ENCODE peak calls at places on chromosome 9, in four cellular contexts. One of them, this sample, is unnamed. For H3K9me3, the result is how much of the 10 kb centered on the place peaks cover.

GRCh38 chr9:121766081-121766683 is 114.7 kb downstream of the DAB2IP start:
- DNase-seq in heart left ventricle: no peak
- DNase-seq in lower lobe of right lung: no peak
- DNase-seq in breast epithelium: no peak
- DNase-seq in this sample: no peak

GRCh38 chr9:133705576-133705975 is 32.6 kb downstream of the SARDH start:
- DNase-seq in heart left ventricle: no peak
- DNase-seq in lower lobe of right lung: no peak
- DNase-seq in breast epithelium: no peak
- DNase-seq in this sample: no peak

GRCh38 chr9:34508951-34509350 is 13.8 kb downstream of the ENHO start:
- DNase-seq in heart left ventricle: no peak
- DNase-seq in lower lobe of right lung: no peak
- DNase-seq in breast epithelium: no peak
- DNase-seq in this sample: no peak

GRCh38 chr9:131799177-131799823 is 59.4 kb upstream of the RAPGEF1 start:
- DNase-seq in heart left ventricle: peak
- DNase-seq in lower lobe of right lung: no peak
- DNase-seq in breast epithelium: no peak
- DNase-seq in this sample: no peak

GRCh38 chr9:98808879-98809278 is 1.4 kb downstream of the GALNT12 start:
- DNase-seq in heart left ventricle: no peak
- DNase-seq in lower lobe of right lung: no peak
- DNase-seq in breast epithelium: no peak
- DNase-seq in this sample: no peak

GRCh38 chr9:89562186-89562814 is 42.5 kb upstream of the GADD45G start:
- DNase-seq in heart left ventricle: no peak
- DNase-seq in lower lobe of right lung: no peak
- DNase-seq in breast epithelium: no peak
- DNase-seq in this sample: no peak

GRCh38 chr9:130933114-130934046 is 5.7 kb downstream of the FIBCD1 start:
- DNase-seq in heart left ventricle: no peak
- DNase-seq in lower lobe of right lung: no peak
- DNase-seq in breast epithelium: no peak
- DNase-seq in this sample: no peak

GRCh38 chr9:107863406-107863805 is 373.8 kb upstream of the KLF4 start:
- DNase-seq in heart left ventricle: no peak
- DNase-seq in lower lobe of right lung: no peak
- DNase-seq in breast epithelium: no peak
- DNase-seq in this sample: no peak

GRCh38 chr9:23551171-23551795 is 274.8 kb downstream of the ELAVL2 start:
- DNase-seq in heart left ventricle: no peak
- DNase-seq in lower lobe of right lung: no peak
- DNase-seq in breast epithelium: no peak
- DNase-seq in this sample: no peak

GRCh38 chr9:88816141-88816540 is 175.1 kb upstream of the S1PR3 start:
- DNase-seq in heart left ventricle: no peak
- DNase-seq in lower lobe of right lung: no peak
- DNase-seq in breast epithelium: no peak
- DNase-seq in this sample: no peak

GRCh38 chr9:96515629-96516470 is 65.9 kb downstream of the HABP4 start:
- DNase-seq in heart left ventricle: no peak
- DNase-seq in lower lobe of right lung: no peak
- DNase-seq in breast epithelium: no peak
- DNase-seq in this sample: no peak

GRCh38 chr9:84301851-84302250 is 38.7 kb downstream of the SLC28A3 start:
- DNase-seq in heart left ventricle: no peak
- DNase-seq in lower lobe of right lung: no peak
- DNase-seq in breast epithelium: no peak
- DNase-seq in this sample: no peak

GRCh38 chr9:84758817-84759216 is 89.3 kb downstream of the NTRK2 start:
- DNase-seq in heart left ventricle: no peak
- DNase-seq in lower lobe of right lung: no peak
- DNase-seq in breast epithelium: no peak
- DNase-seq in this sample: no peak

GRCh38 chr9:98789765-98790600 is 6.4 kb downstream of the ANKS6 start:
- DNase-seq in heart left ventricle: no peak
- DNase-seq in lower lobe of right lung: no peak
- DNase-seq in breast epithelium: no peak
- DNase-seq in this sample: no peak

GRCh38 chr9:19127881-19128719 is 808 bp upstream of the PLIN2 start:
- DNase-seq in heart left ventricle: peak
- DNase-seq in lower lobe of right lung: peak
- DNase-seq in breast epithelium: no peak
- DNase-seq in this sample: no peak

GRCh38 chr9:10252174-10252573 is 360.6 kb downstream of the PTPRD start:
- DNase-seq in heart left ventricle: peak
- DNase-seq in lower lobe of right lung: no peak
- DNase-seq in breast epithelium: no peak
- DNase-seq in this sample: no peak

GRCh38 chr9:123138156-123138555 is 104.7 kb downstream of the GPR21 start:
- DNase-seq in heart left ventricle: no peak
- DNase-seq in lower lobe of right lung: no peak
- DNase-seq in breast epithelium: no peak
- DNase-seq in this sample: no peak

GRCh38 chr9:2267171-2267740 is 252.1 kb downstream of the SMARCA2 start:
- DNase-seq in heart left ventricle: peak
- DNase-seq in lower lobe of right lung: no peak
- DNase-seq in breast epithelium: no peak
- DNase-seq in this sample: no peak

GRCh38 chr9:134396258-134396742 is 70.0 kb downstream of the RXRA start:
- DNase-seq in heart left ventricle: no peak
- DNase-seq in lower lobe of right lung: peak
- DNase-seq in breast epithelium: no peak
- DNase-seq in this sample: no peak

GRCh38 chr9:3865373-3865772 is 339.6 kb upstream of the RFX3 start:
- DNase-seq in heart left ventricle: no peak
- DNase-seq in lower lobe of right lung: no peak
- DNase-seq in breast epithelium: no peak
- DNase-seq in this sample: no peak

GRCh38 chr9:116234091-116234490 is 80.5 kb downstream of the PAPPA start:
- DNase-seq in heart left ventricle: peak
- DNase-seq in lower lobe of right lung: no peak
- DNase-seq in breast epithelium: no peak
- DNase-seq in this sample: no peak

GRCh38 chr9:1173211-1173610 is 123.1 kb downstream of the DMRT2 start:
- DNase-seq in heart left ventricle: no peak
- DNase-seq in lower lobe of right lung: no peak
- DNase-seq in breast epithelium: no peak
- DNase-seq in this sample: no peak

GRCh38 chr9:102106446-102106845 is 368.0 kb upstream of the GRIN3A start:
- DNase-seq in heart left ventricle: no peak
- DNase-seq in lower lobe of right lung: no peak
- DNase-seq in breast epithelium: no peak
- DNase-seq in this sample: no peak

GRCh38 chr9:91820949-91821880 is 128.8 kb downstream of the ROR2 start:
- DNase-seq in heart left ventricle: no peak
- DNase-seq in lower lobe of right lung: no peak
- DNase-seq in breast epithelium: no peak
- DNase-seq in this sample: no peak

DNA sequence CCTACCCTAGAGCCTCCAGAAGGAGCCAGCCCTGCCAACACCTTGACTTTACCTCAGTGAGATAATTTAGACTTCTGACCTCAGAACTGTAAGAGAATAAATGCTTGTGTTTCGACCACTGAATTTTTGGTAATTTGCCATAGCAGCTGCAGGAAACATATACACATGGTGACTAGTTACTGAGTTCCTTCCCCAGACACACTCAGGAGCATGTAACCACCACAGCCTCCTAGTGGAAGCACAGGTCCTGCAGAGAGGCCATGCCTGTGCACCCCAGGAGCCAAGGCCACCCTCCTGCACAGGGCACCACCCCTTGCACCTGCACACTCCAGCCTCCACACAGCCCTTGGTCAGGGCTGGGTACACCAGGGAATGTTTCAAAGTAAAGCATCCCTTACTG is 7.6 kb upstream of the CAMSAP1 start:
- DNase-seq in heart left ventricle: no peak
- DNase-seq in lower lobe of right lung: no peak
- DNase-seq in breast epithelium: no peak
- DNase-seq in this sample: no peak
- H3K9me3 ChIP-seq in heart left ventricle: half or more
- H3K9me3 ChIP-seq in lower lobe of right lung: under half
- H3K9me3 ChIP-seq in breast epithelium: half or more
- H3K9me3 ChIP-seq in this sample: under half

GRCh38 chr9:73916016-73916673 is 581.0 kb upstream of the RORB start:
- DNase-seq in heart left ventricle: no peak
- DNase-seq in lower lobe of right lung: no peak
- DNase-seq in breast epithelium: no peak
- DNase-seq in this sample: no peak
- TF ChIP-seq CTCF in heart left ventricle: no peak
- TF ChIP-seq CTCF in lower lobe of right lung: no peak
- TF ChIP-seq CTCF in breast epithelium: no peak
- TF ChIP-seq CTCF in this sample: no peak

GRCh38 chr9:111152614-111153013 is 114.3 kb upstream of the LPAR1 start:
- DNase-seq in heart left ventricle: no peak
- DNase-seq in lower lobe of right lung: no peak
- DNase-seq in breast epithelium: no peak
- DNase-seq in this sample: no peak

GRCh38 chr9:111158375-111158774 is 120.1 kb upstream of the LPAR1 start:
- DNase-seq in heart left ventricle: no peak
- DNase-seq in lower lobe of right lung: no peak
- DNase-seq in breast epithelium: no peak
- DNase-seq in this sample: no peak

GRCh38 chr9:111150241-111150640 is 112.0 kb upstream of the LPAR1 start:
- DNase-seq in heart left ventricle: no peak
- DNase-seq in lower lobe of right lung: no peak
- DNase-seq in breast epithelium: no peak
- DNase-seq in this sample: no peak

GRCh38 chr9:111148994-111149759 is 110.9 kb upstream of the LPAR1 start:
- DNase-seq in heart left ventricle: no peak
- DNase-seq in lower lobe of right lung: no peak
- DNase-seq in breast epithelium: no peak
- DNase-seq in this sample: no peak

DNA sequence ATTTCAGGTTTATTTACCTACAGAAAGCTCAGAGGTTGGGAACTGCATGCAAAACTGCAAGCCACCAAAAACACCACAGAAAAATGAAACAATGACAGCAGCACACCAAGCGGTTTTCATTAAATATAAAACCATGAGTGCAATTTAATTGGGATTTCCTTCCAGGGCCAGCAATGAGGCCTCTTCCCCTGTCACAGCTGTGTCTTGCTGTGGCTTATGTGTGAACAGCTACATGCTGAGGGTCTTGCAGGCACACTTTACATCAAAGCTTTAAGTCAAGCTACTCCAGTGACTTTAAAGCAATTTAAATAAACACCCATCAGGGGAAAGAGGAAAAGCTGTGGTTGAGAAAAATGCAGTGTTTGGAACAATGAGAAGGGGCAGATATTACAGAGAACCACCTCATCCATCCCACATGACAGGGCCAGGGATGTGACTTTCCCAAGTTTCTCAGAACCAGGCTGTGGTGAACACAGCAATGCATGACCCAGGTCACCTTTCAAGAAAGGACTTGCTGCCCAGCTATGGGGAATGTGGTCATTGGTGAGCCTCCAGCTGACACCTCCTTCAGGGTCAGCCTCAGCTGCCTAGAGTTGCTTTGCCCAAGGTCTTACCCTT is 115.8 kb upstream of the LPAR1 start:
- DNase-seq in heart left ventricle: no peak
- DNase-seq in lower lobe of right lung: no peak
- DNase-seq in breast epithelium: no peak
- DNase-seq in this sample: no peak
- H3K27ac ChIP-seq in heart left ventricle: no peak
- H3K27ac ChIP-seq in lower lobe of right lung: no peak
- H3K27ac ChIP-seq in breast epithelium: no peak
- H3K27ac ChIP-seq in this sample: no peak

DNA sequence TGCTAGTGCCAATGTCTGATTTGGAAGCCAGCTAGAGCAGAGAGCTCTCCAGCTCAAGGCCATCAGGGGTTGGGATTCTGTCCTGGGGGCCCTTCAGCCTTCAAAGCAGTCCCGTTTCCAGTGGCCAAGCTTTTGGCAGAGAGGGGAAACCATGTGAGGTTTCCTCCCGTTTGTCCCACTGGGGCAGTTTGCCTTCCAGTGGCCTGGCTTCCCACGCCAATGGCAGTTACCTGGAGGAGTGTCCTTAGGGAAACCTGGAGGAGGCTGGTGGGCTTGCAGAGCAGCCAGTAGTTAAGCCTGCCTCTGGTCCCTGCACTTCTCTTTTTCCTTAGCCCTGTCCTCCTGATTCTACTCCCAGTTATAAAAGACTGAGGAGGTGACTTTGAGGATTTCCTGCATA is 37.7 kb downstream of the FGD3 start:
- DNase-seq in heart left ventricle: no peak
- DNase-seq in lower lobe of right lung: no peak
- DNase-seq in breast epithelium: no peak
- DNase-seq in this sample: no peak
- H3K9me3 ChIP-seq in heart left ventricle: under half
- H3K9me3 ChIP-seq in lower lobe of right lung: under half
- H3K9me3 ChIP-seq in breast epithelium: under half
- H3K9me3 ChIP-seq in this sample: under half

GRCh38 chr9:128416432-128417019 is 4.1 kb upstream of the CERCAM start:
- DNase-seq in heart left ventricle: no peak
- DNase-seq in lower lobe of right lung: no peak
- DNase-seq in breast epithelium: no peak
- DNase-seq in this sample: no peak

GRCh38 chr9:128412120-128412790 is 8.4 kb upstream of the CERCAM start:
- DNase-seq in heart left ventricle: peak
- DNase-seq in lower lobe of right lung: peak
- DNase-seq in breast epithelium: peak
- DNase-seq in this sample: no peak

GRCh38 chr9:128416014-128416413 is 4.6 kb upstream of the CERCAM start:
- DNase-seq in heart left ventricle: no peak
- DNase-seq in lower lobe of right lung: no peak
- DNase-seq in breast epithelium: no peak
- DNase-seq in this sample: no peak

GRCh38 chr9:128415222-128415621 is 5.4 kb upstream of the CERCAM start:
- DNase-seq in heart left ventricle: no peak
- DNase-seq in lower lobe of right lung: no peak
- DNase-seq in breast epithelium: no peak
- DNase-seq in this sample: no peak

DNA sequence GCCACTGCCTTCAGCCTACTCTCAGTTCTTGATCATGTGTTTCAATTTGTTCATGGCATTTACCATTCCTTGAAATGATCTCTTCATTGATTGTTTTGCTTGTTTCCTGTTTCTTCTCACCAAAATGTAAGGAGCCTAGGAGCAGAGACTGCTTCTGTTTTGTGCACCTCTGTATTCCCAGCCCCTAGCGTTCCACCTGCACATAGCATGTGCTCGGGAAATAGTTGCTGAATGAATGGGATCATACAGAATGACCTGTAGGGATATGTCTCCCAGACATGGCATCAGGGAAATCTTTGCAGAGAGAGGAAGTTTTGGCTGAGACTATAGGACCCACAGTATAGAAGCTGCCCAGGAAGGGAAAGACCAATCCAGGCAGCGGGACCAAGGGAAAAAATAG is 6.2 kb upstream of the CERCAM start:
- DNase-seq in heart left ventricle: no peak
- DNase-seq in lower lobe of right lung: no peak
- DNase-seq in breast epithelium: no peak
- DNase-seq in this sample: no peak
- TF ChIP-seq CTCF in heart left ventricle: no peak
- TF ChIP-seq CTCF in lower lobe of right lung: no peak
- TF ChIP-seq CTCF in breast epithelium: no peak
- TF ChIP-seq CTCF in this sample: no peak

This sample was measured in esophagus squamous epithelium.